ENCODE peak calls at places on chromosome 21, in ten cellular contexts. I is PC-9; T is left cardiac atrium; O is activated T-cell treated with anti-CD3 and anti-CD28 coated beads, Interleukin-2, amount 50 U/mL, for 72 hours; X is cardiac fibroblast; V is stimulated activated CD4-positive, alpha-beta T cell treated with anti-CD3 and anti-CD28 coated beads, Interleukin-12 subunit alpha, Interleukin-12 subunit beta, amount 100 ng/mL, for 24 hours; P is T47D; N is DMS153; C is iris pigment epithelial cell; R is HT1080. W is an unnamed sample.

GRCh38 chr21:44531606-44532128 is 8.3 kb downstream of the KRTAP10-1 start:
- DNase-seq in I (no peak), T (no peak), O (no peak), X (no peak), V (no peak), P (no peak), N (no peak), C (no peak), R (no peak), W (no peak)

GRCh38 chr21:14712121-14712520 is 166.0 kb upstream of the SAMSN1 start:
- DNase-seq in I (no peak), T (no peak), O (no peak), X (peak), V (no peak), P (no peak), N (no peak), C (peak), R (no peak), W (no peak)

GRCh38 chr21:34825101-34825500 is 156.3 kb downstream of the CLIC6 start:
- DNase-seq in I (no peak), T (no peak), O (no peak), X (no peak), V (no peak), P (no peak), N (no peak), C (no peak), R (no peak), W (no peak)

GRCh38 chr21:45339430-45340405 is 52.0 kb upstream of the POFUT2 start:
- DNase-seq in I (no peak), T (peak), O (no peak), X (no peak), V (no peak), P (no peak), N (no peak), C (no peak), R (no peak), W (no peak)

GRCh38 chr21:33268736-33269441 is 2.7 kb downstream of the IL10RB start:
- DNase-seq in I (peak), T (no peak), O (peak), X (no peak), V (peak), P (peak), N (peak), C (no peak), R (no peak), W (peak)

GRCh38 chr21:45541221-45542039 is 810 bp downstream of the SLC19A1 start:
- DNase-seq in I (peak), T (peak), O (peak), X (peak), V (peak), P (peak), N (no peak), C (peak), R (peak), W (no peak)

GRCh38 chr21:46639489-46640386 is 4.3 kb downstream of the PRMT2 start:
- DNase-seq in I (no peak), T (no peak), O (no peak), X (peak), V (no peak), P (no peak), N (no peak), C (no peak), R (peak), W (no peak)

GRCh38 chr21:31846690-31847089 is 26.1 kb upstream of the HUNK start:
- DNase-seq in I (no peak), T (no peak), O (no peak), X (no peak), V (no peak), P (no peak), N (no peak), C (no peak), R (no peak), W (no peak)

GRCh38 chr21:32135401-32136363 is 143.2 kb downstream of the MIS18A start:
- DNase-seq in I (no peak), T (no peak), O (no peak), X (peak), V (no peak), P (no peak), N (no peak), C (no peak), R (no peak), W (peak)

GRCh38 chr21:34335316-34335715 is 28.5 kb upstream of the KCNE2 start:
- DNase-seq in I (no peak), T (no peak), O (no peak), X (no peak), V (no peak), P (no peak), N (no peak), C (no peak), R (no peak), W (no peak)

W was measured in GM12878.